ENCODE peak calls at places on chromosomes 11 and 22, in eight cellular contexts. M, T, Y, C, H, B, K and I are unnamed samples.
A peak's percentile ranks its signal among the peaks of the same experiment; 100 is the strongest.

GRCh38 chr22:29704528-29705285 is 15.1 kb upstream of the CABP7 start:
- DNase-seq in M (no peak), T (no peak), Y (no peak), C (no peak), H (no peak), B (no peak), K (no peak), I (no peak)

GRCh38 chr11:72726266-72727220 is 25.7 kb downstream of the ARAP1 start:
- DNase-seq in M (peak; percentile 80), T (no peak), Y (no peak), C (no peak), H (no peak), B (no peak), K (no peak), I (no peak)

GRCh38 chr11:108498816-108499408 is 728 bp upstream of the POGLUT3 start:
- DNase-seq in M (no peak), T (no peak), Y (no peak), C (no peak), H (no peak), B (no peak), K (no peak), I (no peak)

GRCh38 chr22:47293368-47294221 is 531.1 kb downstream of the TBC1D22A start:
- DNase-seq in M (no peak), T (no peak), Y (no peak), C (no peak), H (no peak), B (no peak), K (no peak), I (no peak)

GRCh38 chr11:84901986-84902385 is 725.2 kb downstream of the DLG2 start:
- DNase-seq in M (no peak), T (no peak), Y (no peak), C (no peak), H (no peak), B (no peak), K (no peak), I (no peak)

GRCh38 chr11:120863359-120863758 is 160.5 kb upstream of the TBCEL start:
- DNase-seq in M (no peak), T (no peak), Y (no peak), C (no peak), H (no peak), B (no peak), K (no peak), I (no peak)

GRCh38 chr22:39997939-39998726 is 3.4 kb downstream of the FAM83F start:
- DNase-seq in M (no peak), T (no peak), Y (peak; percentile 18), C (no peak), H (no peak), B (peak; percentile 74), K (peak; percentile 84), I (peak; percentile 55)

GRCh38 chr11:1151366-1152315 is 6.1 kb upstream of the MUC5AC start:
- DNase-seq in M (peak; percentile 68), T (no peak), Y (no peak), C (no peak), H (no peak), B (peak; percentile 41), K (no peak), I (no peak)

GRCh38 chr11:66886671-66887221 is 29.9 kb downstream of the LRFN4 start:
- DNase-seq in M (no peak), T (no peak), Y (peak; percentile 95), C (no peak), H (no peak), B (no peak), K (no peak), I (no peak)

GRCh38 chr11:71467164-71467563 is 14.2 kb downstream of the NADSYN1 start:
- DNase-seq in M (no peak), T (no peak), Y (no peak), C (no peak), H (no peak), B (no peak), K (no peak), I (no peak)

GRCh38 chr11:71462726-71463125 is 9.7 kb downstream of the NADSYN1 start:
- DNase-seq in M (no peak), T (no peak), Y (no peak), C (no peak), H (no peak), B (no peak), K (no peak), I (no peak)

GRCh38 chr11:71465054-71465453 is 12.1 kb downstream of the NADSYN1 start:
- DNase-seq in M (no peak), T (no peak), Y (no peak), C (no peak), H (no peak), B (no peak), K (no peak), I (no peak)

GRCh38 chr11:71463331-71464211 is 10.6 kb downstream of the NADSYN1 start:
- DNase-seq in M (no peak), T (no peak), Y (no peak), C (no peak), H (no peak), B (no peak), K (no peak), I (no peak)

DNA sequence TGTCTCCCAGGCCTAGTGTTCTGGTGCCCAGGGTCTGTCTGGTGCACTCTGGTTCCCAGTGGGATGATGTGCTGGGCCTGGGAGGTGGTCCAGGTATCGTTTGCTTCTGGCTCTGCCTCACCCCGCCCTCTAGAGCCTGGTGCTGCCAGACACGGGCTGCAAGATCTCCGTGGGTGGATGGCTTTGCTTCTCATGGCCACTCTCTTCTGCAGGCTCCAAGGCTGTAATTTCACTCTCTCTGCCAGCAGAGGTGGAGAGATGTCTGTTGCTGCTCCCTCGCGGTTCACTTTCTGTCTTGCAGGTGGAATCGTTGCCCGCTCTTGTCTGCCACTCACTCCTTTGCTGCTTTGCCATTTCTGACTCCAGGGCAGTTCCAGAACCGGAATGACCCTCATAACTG is 13.4 kb downstream of the NADSYN1 start:
- DNase-seq in M (no peak), T (no peak), Y (no peak), C (no peak), H (no peak), B (no peak), K (no peak), I (no peak)
- H3K4me3 ChIP-seq in M (no peak overlapping the region), T (no peak overlapping the region), Y (no peak overlapping the region), C (no peak overlapping the region), H (no peak overlapping the region), B (no peak overlapping the region), K (no peak overlapping the region), I (no peak overlapping the region)

GRCh38 chr22:49826603-49827306 is 918 bp downstream of the BRD1 start:
- DNase-seq in M (peak; percentile 91), T (no peak), Y (no peak), C (no peak), H (no peak), B (no peak), K (peak; percentile 58), I (no peak)

GRCh38 chr22:49827307-49827852 is 293 bp downstream of the BRD1 start:
- DNase-seq in M (no peak), T (no peak), Y (no peak), C (no peak), H (no peak), B (no peak), K (no peak), I (no peak)

GRCh38 chr22:49827853-49828598 is at the start of gene BRD1:
- DNase-seq in M (peak; percentile 95), T (no peak), Y (no peak), C (peak; percentile 37), H (no peak), B (no peak), K (peak; percentile 57), I (no peak)

GRCh38 chr22:49829044-49829719 is 1.5 kb upstream of the BRD1 start:
- DNase-seq in M (peak; percentile 41), T (no peak), Y (no peak), C (no peak), H (no peak), B (no peak), K (no peak), I (no peak)

DNA sequence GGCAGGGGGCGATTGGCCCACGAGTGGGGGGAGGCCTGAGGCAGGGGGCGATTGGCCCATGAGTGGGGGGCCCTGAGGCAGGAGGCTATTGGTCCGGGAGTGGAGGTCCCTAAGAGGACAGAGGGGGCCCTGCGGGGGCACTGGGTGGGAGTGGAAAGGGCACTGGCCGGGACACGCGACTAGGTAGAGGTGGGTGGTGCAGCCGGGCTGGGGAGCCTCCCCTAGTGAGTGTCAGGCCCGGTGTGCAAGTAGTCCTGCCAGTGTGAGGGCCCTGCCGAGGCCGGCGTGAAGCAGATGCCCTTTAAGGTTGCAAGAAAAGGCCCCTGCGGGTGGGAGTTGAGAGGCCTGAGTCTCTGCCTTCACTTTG is 909 bp upstream of the BRD1 start:
- DNase-seq in M (peak; percentile 76), T (no peak), Y (no peak), C (no peak), H (no peak), B (no peak), K (no peak), I (no peak)
- H3K4me3 ChIP-seq in M (no peak overlapping the region), T (no peak overlapping the region), Y (no peak overlapping the region), C (no peak overlapping the region), H (no peak overlapping the region), B (no peak overlapping the region), K (no peak overlapping the region), I (no peak overlapping the region)

DNA sequence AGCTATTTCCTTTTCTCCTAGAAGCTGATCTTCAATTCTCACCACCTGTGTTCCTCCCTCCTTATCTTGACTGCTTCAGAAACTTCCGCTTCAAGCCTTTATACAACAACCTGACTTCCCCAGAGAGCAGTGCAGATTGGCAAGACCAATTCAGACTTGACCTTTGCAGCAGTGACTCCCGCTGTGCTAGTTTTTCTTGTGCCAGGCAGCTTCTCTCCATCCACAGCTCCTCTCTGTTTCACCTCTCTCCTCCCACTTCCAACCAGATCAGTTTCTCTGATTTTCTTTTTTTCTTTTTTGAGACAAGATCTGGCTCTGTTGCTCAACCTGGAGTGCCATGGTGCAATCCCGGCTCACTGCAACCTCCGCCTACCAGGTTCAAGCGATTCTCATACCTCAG is 74.3 kb downstream of the GRAMD1B start:
- DNase-seq in M (no peak), T (no peak), Y (no peak), C (no peak), H (no peak), B (no peak), K (no peak), I (no peak)
- H3K4me3 ChIP-seq in M (no peak overlapping the region), T (no peak overlapping the region), Y (no peak overlapping the region), C (no peak overlapping the region), H (no peak overlapping the region), B (no peak overlapping the region), K (no peak overlapping the region), I (no peak overlapping the region)

GRCh38 chr22:27400811-27401210 is 400.7 kb downstream of the MN1 start:
- DNase-seq in M (no peak), T (no peak), Y (no peak), C (no peak), H (no peak), B (no peak), K (no peak), I (no peak)

GRCh38 chr22:27397948-27398330 is 403.6 kb downstream of the MN1 start:
- DNase-seq in M (no peak), T (no peak), Y (no peak), C (no peak), H (peak; percentile 38), B (no peak), K (no peak), I (no peak)

GRCh38 chr22:27401321-27401720 is 400.2 kb downstream of the MN1 start:
- DNase-seq in M (no peak), T (no peak), Y (no peak), C (no peak), H (no peak), B (no peak), K (no peak), I (no peak)

GRCh38 chr22:27397036-27397947 is 404.3 kb downstream of the MN1 start:
- DNase-seq in M (no peak), T (no peak), Y (no peak), C (no peak), H (no peak), B (no peak), K (no peak), I (no peak)

GRCh38 chr22:27399161-27399560 is 402.4 kb downstream of the MN1 start:
- DNase-seq in M (no peak), T (no peak), Y (no peak), C (no peak), H (no peak), B (no peak), K (no peak), I (no peak)
- H3K4me3 ChIP-seq in M (no peak overlapping the region), T (no peak overlapping the region), Y (no peak overlapping the region), C (no peak overlapping the region), H (no peak overlapping the region), B (no peak overlapping the region), K (no peak overlapping the region), I (no peak overlapping the region)